ENCODE peak calls at places on chromosomes 16 and 17, in ten cellular contexts. J is stimulated activated CD4-positive, alpha-beta T cell treated with anti-CD3 and anti-CD28 coated beads, Interleukin-1b, Interleukin-23, amount 100 ng/mL, for 1 hour; I is brain pericyte; Q is activated T-cell treated with anti-CD3 and anti-CD28 coated beads, Interleukin-2, amount 50 U/mL, for 72 hours; W is head of caudate nucleus; S is H7; F is mesendoderm; G is activated CD4-positive, alpha-beta T cell treated with anti-CD3 and anti-CD28 coated beads for 48 hours; E is T-cell; N is NB4. K is an unnamed sample.

GRCh38 chr16:57530104-57530522 is 6.3 kb downstream of the CCDC102A start:
- DNase-seq in S (peak; percentile 69), J (peak; percentile 48), Q (peak; percentile 78), G (peak; percentile 77), N (peak; percentile 55), E (peak; percentile 76), F (peak; percentile 62), W (no peak), I (no peak), K (peak; percentile 87)

GRCh38 chr16:73277066-73277465 is 229.1 kb upstream of the ZFHX3 start:
- DNase-seq in F (no peak), W (no peak), Q (no peak), N (no peak), I (no peak), S (no peak), E (no peak), J (no peak), G (no peak), K (no peak)

GRCh38 chr16:87169509-87169985 is 147.6 kb downstream of the C16orf95 start:
- DNase-seq in F (no peak), S (no peak), J (no peak), G (no peak), I (no peak), W (no peak), E (no peak), Q (no peak), N (no peak), K (no peak)

GRCh38 chr16:67349172-67349571 is 22.6 kb downstream of the LRRC36 start:
- DNase-seq in N (peak; percentile 49), J (no peak), G (no peak), E (no peak), F (no peak), I (no peak), S (no peak), Q (no peak), W (no peak), K (no peak)

GRCh38 chr17:40648326-40648968 is 829 bp upstream of the SMARCE1 start:
- DNase-seq in I (no peak), Q (no peak), J (no peak), N (no peak), G (peak; percentile 9), S (no peak), F (no peak), E (no peak), W (peak; percentile 27), K (no peak)

GRCh38 chr17:42399121-42399520 is 10.9 kb upstream of the STAT3 start:
- DNase-seq in E (no peak), G (no peak), J (no peak), Q (no peak), W (no peak), I (no peak), F (no peak), S (no peak), N (no peak), K (no peak)

GRCh38 chr16:12082207-12082606 is 105.7 kb downstream of the SNX29 start:
- DNase-seq in Q (peak; percentile 52), J (no peak), S (no peak), W (no peak), E (no peak), I (no peak), N (no peak), G (peak; percentile 30), F (no peak), K (peak; percentile 41)

GRCh38 chr17:3693829-3694231 is 2.1 kb downstream of the P2RX5 start:
- DNase-seq in G (peak; percentile 59), F (no peak), N (no peak), Q (peak; percentile 71), E (no peak), J (no peak), W (no peak), S (no peak), I (no peak), K (peak; percentile 81)

GRCh38 chr17:36674278-36674650 is 72.9 kb downstream of the MRM1 start:
- DNase-seq in J (no peak), Q (peak; percentile 38), W (no peak), E (peak; percentile 14), S (no peak), N (peak; percentile 15), I (no peak), G (peak; percentile 41), F (no peak), K (peak; percentile 77)

GRCh38 chr16:47627056-47627455 is 165.9 kb downstream of the PHKB start:
- DNase-seq in W (no peak), G (no peak), F (peak; percentile 51), S (no peak), I (no peak), J (no peak), N (no peak), E (no peak), Q (no peak), K (no peak)

GRCh38 chr16:24525970-24526559 is 13.3 kb upstream of the RBBP6 start:
- DNase-seq in W (no peak), N (no peak), E (no peak), S (no peak), G (no peak), F (no peak), I (no peak), J (no peak), Q (no peak), K (no peak)

GRCh38 chr17:7383742-7384488 is 3.0 kb downstream of the TNK1 start:
- DNase-seq in Q (peak; percentile 79), E (peak; percentile 78), S (peak; percentile 99), N (no peak), F (peak; percentile 80), G (peak; percentile 84), W (peak; percentile 62), J (peak; percentile 49), I (no peak), K (peak; percentile 84)

GRCh38 chr16:87457051-87457611 is 35.7 kb downstream of the ZCCHC14 start:
- DNase-seq in I (no peak), J (no peak), F (no peak), W (no peak), S (no peak), G (no peak), E (no peak), N (no peak), Q (no peak), K (no peak)

GRCh38 chr17:13027246-13027645 is 9.4 kb upstream of the ELAC2 start:
- DNase-seq in J (no peak), E (no peak), F (no peak), N (no peak), I (no peak), S (no peak), G (no peak), Q (no peak), W (no peak), K (no peak)

GRCh38 chr17:66691644-66692500 is 143.0 kb upstream of the CACNG5 start:
- DNase-seq in N (peak; percentile 20), S (no peak), Q (no peak), J (no peak), E (no peak), G (no peak), F (no peak), W (no peak), I (peak; percentile 98), K (no peak)

GRCh38 chr17:64146418-64147109 is 16.6 kb upstream of the ERN1 start:
- DNase-seq in G (peak; percentile 58), S (peak; percentile 56), I (no peak), W (peak; percentile 55), N (peak; percentile 61), Q (peak; percentile 45), E (peak; percentile 55), J (no peak), F (peak; percentile 75), K (peak; percentile 59)

GRCh38 chr16:35200662-35201061 is 1741.2 kb downstream of the TP53TG3F start:
- DNase-seq in Q (no peak), I (no peak), G (no peak), W (no peak), S (no peak), N (no peak), J (no peak), F (no peak), E (no peak), K (no peak)

GRCh38 chr17:45144199-45145034 is 3.9 kb upstream of the HEXIM1 start:
- DNase-seq in I (no peak), S (peak; percentile 89), J (no peak), N (peak; percentile 54), Q (peak; percentile 44), F (no peak), E (no peak), W (peak; percentile 45), G (peak; percentile 28), K (peak; percentile 43)

GRCh38 chr16:85151603-85152413 is 39.5 kb upstream of the CIBAR2 start:
- DNase-seq in I (peak; percentile 72), Q (no peak), G (no peak), F (peak; percentile 39), S (peak; percentile 84), J (no peak), N (peak; percentile 77), E (no peak), W (peak; percentile 26), K (no peak)

GRCh38 chr17:81840826-81841778 is 6.3 kb upstream of the PPP1R27 start:
- DNase-seq in G (no peak), E (no peak), Q (no peak), W (no peak), F (no peak), J (no peak), I (no peak), S (peak; percentile 74), N (peak; percentile 92), K (no peak)

GRCh38 chr16:87418644-87419043 is 26.5 kb downstream of the MAP1LC3B start:
- DNase-seq in N (no peak), Q (no peak), J (no peak), W (no peak), S (no peak), E (no peak), G (no peak), I (no peak), F (no peak), K (no peak)

GRCh38 chr17:58788199-58788598 is 32.5 kb downstream of the PPM1E start:
- DNase-seq in S (no peak), Q (no peak), I (no peak), J (no peak), N (no peak), F (no peak), G (no peak), E (no peak), W (no peak), K (no peak)

GRCh38 chr16:78902291-78902690 is 698.2 kb downstream of the MAF start:
- DNase-seq in S (no peak), G (no peak), E (no peak), I (no peak), F (no peak), N (no peak), J (no peak), Q (no peak), W (no peak), K (no peak)

GRCh38 chr16:30941600-30942420 is 7.1 kb upstream of the ORAI3 start:
- DNase-seq in G (peak; percentile 78), E (peak; percentile 52), F (peak; percentile 79), W (peak; percentile 57), J (no peak), I (no peak), S (peak; percentile 93), Q (peak; percentile 77), N (peak; percentile 77), K (peak; percentile 84)

GRCh38 chr17:633641-634091 is 81.0 kb downstream of the VPS53 start:
- DNase-seq in F (no peak), Q (no peak), N (no peak), G (no peak), J (no peak), I (no peak), S (no peak), E (no peak), W (no peak), K (no peak)

GRCh38 chr16:11497851-11498289 is 88.8 kb downstream of the LITAF start:
- DNase-seq in J (no peak), E (no peak), I (peak; percentile 24), F (peak; percentile 70), Q (no peak), W (no peak), N (peak; percentile 42), G (no peak), S (no peak), K (no peak)

GRCh38 chr17:79832211-79833109 is 6.8 kb downstream of the CBX4 start:
- DNase-seq in W (no peak), G (no peak), Q (no peak), S (peak; percentile 91), E (no peak), J (no peak), N (peak; percentile 14), I (no peak), F (no peak), K (no peak)

GRCh38 chr17:78972507-78973105 is 7.1 kb downstream of the LGALS3BP start:
- DNase-seq in Q (no peak), I (no peak), E (no peak), W (no peak), F (no peak), J (no peak), G (no peak), S (peak; percentile 59), N (no peak), K (no peak)